ENCODE peak calls at places on chromosome 16, in four cellular contexts. Q, E, V and J are unnamed samples.

GRCh38 chr16:51134269-51134812 is 16.7 kb downstream of the SALL1 start:
- DNase-seq in Q (peak), E (no peak), V (no peak), J (peak)

GRCh38 chr16:68257251-68257905 is 6.9 kb upstream of the SLC7A6 start:
- DNase-seq in Q (no peak), E (peak), V (peak), J (no peak)

GRCh38 chr16:81003610-81004460 is 2.9 kb downstream of the CMC2 start:
- DNase-seq in Q (no peak), E (peak), V (no peak), J (no peak)

GRCh38 chr16:4601317-4602186 is 13.1 kb downstream of the UBALD1 start:
- DNase-seq in Q (no peak), E (peak), V (no peak), J (peak)

GRCh38 chr16:80804451-80805383 is at the start of gene CDYL2:
- DNase-seq in Q (peak), E (peak), V (peak), J (peak)

GRCh38 chr16:63702981-63703590 is 1418.8 kb downstream of the CDH11 start:
- DNase-seq in Q (peak), E (no peak), V (no peak), J (peak)

GRCh38 chr16:66522816-66523590 is 26.9 kb downstream of the TK2 start:
- DNase-seq in Q (no peak), E (no peak), V (no peak), J (no peak)

GRCh38 chr16:48291754-48292153 is 44.4 kb upstream of the ABCC11 start:
- DNase-seq in Q (no peak), E (no peak), V (no peak), J (no peak)

GRCh38 chr16:74999683-75000480 is 1.1 kb downstream of the ZNRF1 start:
- DNase-seq in Q (peak), E (no peak), V (peak), J (peak)

GRCh38 chr16:79792952-79793351 is 192.4 kb upstream of the MAF start:
- DNase-seq in Q (no peak), E (no peak), V (peak), J (no peak)

GRCh38 chr16:51224317-51224716 is 73.2 kb upstream of the SALL1 start:
- DNase-seq in Q (no peak), E (no peak), V (no peak), J (no peak)

GRCh38 chr16:81521141-81521626 is 76.6 kb downstream of the CMIP start:
- DNase-seq in Q (no peak), E (no peak), V (peak), J (no peak)

GRCh38 chr16:67277294-67277998 is 1.9 kb upstream of the PLEKHG4 start:
- DNase-seq in Q (no peak), E (peak), V (peak), J (no peak)

GRCh38 chr16:69691980-69692911 is 34.1 kb downstream of the NQO1 start:
- DNase-seq in Q (no peak), E (peak), V (no peak), J (no peak)

GRCh38 chr16:23324727-23325126 is 22.6 kb downstream of the SCNN1B start:
- DNase-seq in Q (no peak), E (no peak), V (peak), J (no peak)

GRCh38 chr16:48497932-48498760 is 111.8 kb downstream of the N4BP1 start:
- DNase-seq in Q (no peak), E (no peak), V (no peak), J (no peak)

GRCh38 chr16:21253470-21253869 is 20.0 kb downstream of the ANKS4B start:
- DNase-seq in Q (peak), E (no peak), V (no peak), J (no peak)

GRCh38 chr16:85620403-85620802 is 7.3 kb downstream of the GSE1 start:
- DNase-seq in Q (no peak), E (no peak), V (no peak), J (no peak)

GRCh38 chr16:630815-631405 is at the start of gene WFIKKN1:
- DNase-seq in Q (peak), E (no peak), V (no peak), J (peak)

DNA sequence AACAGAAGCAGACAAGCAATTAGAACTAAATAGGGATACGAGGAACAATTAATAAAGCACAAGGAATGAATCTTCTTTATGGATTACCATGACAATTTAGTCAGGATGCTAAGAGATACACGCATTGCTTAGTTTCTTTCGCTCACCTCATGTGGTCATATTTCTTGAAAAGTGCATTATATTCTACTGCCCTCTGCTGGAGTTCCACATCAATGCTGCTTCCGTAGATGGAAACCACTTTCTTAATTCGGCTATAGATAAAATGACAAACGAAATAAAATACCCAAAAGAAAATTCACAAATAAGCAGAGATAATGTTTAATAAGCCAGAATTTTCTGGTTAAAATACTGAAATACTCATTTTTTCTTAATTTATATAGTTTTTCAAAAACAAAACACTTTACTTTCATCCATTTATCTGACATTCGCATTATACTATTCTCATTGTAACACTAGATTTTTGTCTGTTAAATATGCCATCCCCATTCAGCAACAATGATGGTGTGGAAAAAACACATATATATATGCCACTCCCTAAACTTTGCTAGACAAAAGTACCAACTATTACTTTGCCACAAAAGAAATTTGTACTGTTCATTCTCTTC is 22.0 kb upstream of the PHLPP2 start:
- DNase-seq in Q (peak), E (peak), V (no peak), J (no peak)
- TF ChIP-seq CTCF in Q (peak), E (peak), V (peak), J (peak)

GRCh38 chr16:9122969-9123368 is 31.5 kb downstream of the HAPSTR1 start:
- DNase-seq in Q (no peak), E (no peak), V (no peak), J (no peak)

GRCh38 chr16:9124444-9124843 is 33.0 kb downstream of the HAPSTR1 start:
- DNase-seq in Q (no peak), E (no peak), V (no peak), J (no peak)

GRCh38 chr16:9123871-9124270 is 32.4 kb downstream of the HAPSTR1 start:
- DNase-seq in Q (no peak), E (no peak), V (peak), J (no peak)

GRCh38 chr16:9123401-9123800 is 32.0 kb downstream of the HAPSTR1 start:
- DNase-seq in Q (no peak), E (no peak), V (no peak), J (no peak)

DNA sequence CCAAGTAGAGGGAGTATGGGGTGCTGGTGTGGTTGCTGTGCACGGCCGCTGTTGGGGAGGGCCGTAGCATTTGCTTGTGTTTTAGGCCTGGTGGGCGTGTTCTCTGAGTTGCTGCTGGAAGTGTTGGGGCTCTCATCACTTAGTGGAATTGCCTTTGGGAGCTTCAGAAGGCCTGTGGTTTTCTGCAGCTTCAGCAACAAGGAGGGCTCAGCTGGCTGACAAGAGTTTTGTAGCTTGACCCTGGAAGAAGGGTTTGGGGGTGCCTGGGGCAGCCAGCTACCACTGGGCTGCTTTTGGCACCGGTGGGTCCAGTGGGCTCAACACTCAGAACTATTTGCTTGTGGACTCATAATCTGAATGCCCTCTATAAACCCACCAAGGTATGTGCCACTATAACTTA is 30.9 kb downstream of the HAPSTR1 start:
- DNase-seq in Q (no peak), E (no peak), V (no peak), J (no peak)
- H3K27ac ChIP-seq in Q (no peak), E (no peak), V (peak), J (no peak)

GRCh38 chr16:15676506-15676905 is 26.5 kb downstream of the NDE1 start:
- DNase-seq in Q (no peak), E (no peak), V (no peak), J (no peak)

GRCh38 chr16:15672514-15673167 is 22.6 kb downstream of the NDE1 start:
- DNase-seq in Q (peak), E (peak), V (peak), J (no peak)

GRCh38 chr16:15682105-15682570 is 32.1 kb downstream of the NDE1 start:
- DNase-seq in Q (peak), E (peak), V (peak), J (peak)

GRCh38 chr16:15674571-15674970 is 24.5 kb downstream of the NDE1 start:
- DNase-seq in Q (no peak), E (no peak), V (no peak), J (no peak)

GRCh38 chr16:15677447-15677846 is 27.4 kb downstream of the NDE1 start:
- DNase-seq in Q (no peak), E (no peak), V (no peak), J (no peak)
- H3K4me3 ChIP-seq in Q (no peak), E (no peak), V (no peak), J (no peak)

GRCh38 chr16:28873543-28874201 is 4.6 kb upstream of the ATP2A1 start:
- DNase-seq in Q (peak), E (no peak), V (peak), J (peak)
- TF ChIP-seq CTCF in Q (peak), E (peak), V (peak), J (peak)

DNA sequence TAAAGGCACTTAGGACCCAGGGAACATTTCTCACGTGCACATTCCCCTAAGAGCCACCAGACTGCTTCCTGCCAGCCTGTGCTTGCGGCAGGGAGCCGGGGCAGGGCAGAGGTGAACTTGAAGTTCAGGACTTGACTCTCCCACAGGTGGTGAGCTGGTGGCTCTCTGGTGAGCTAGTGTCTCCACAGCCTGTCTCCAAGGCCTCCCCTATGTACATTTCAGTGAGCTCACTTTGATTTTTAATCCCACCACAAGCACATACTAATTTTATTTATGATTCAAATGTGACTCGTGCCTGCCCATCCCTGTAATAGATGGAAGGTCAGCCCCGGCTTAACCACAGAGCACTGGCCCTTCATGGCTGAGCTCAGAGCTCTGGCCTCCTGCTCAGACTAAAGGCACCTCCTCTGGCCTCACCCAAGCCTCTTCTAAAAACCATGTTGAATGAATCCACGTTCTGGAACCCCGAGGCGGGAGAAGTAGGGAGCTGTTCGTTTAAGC is 9.2 kb downstream of the SNN start:
- DNase-seq in Q (no peak), E (peak), V (no peak), J (no peak)
- H3K27ac ChIP-seq in Q (peak), E (no peak), V (no peak), J (peak)

GRCh38 chr16:10368984-10369551 is 16.8 kb upstream of the ATF7IP2 start:
- DNase-seq in Q (peak), E (no peak), V (no peak), J (peak)

GRCh38 chr16:10367616-10368188 is 18.2 kb upstream of the ATF7IP2 start:
- DNase-seq in Q (no peak), E (no peak), V (no peak), J (no peak)

GRCh38 chr16:10373556-10373955 is 12.3 kb upstream of the ATF7IP2 start:
- DNase-seq in Q (no peak), E (no peak), V (no peak), J (no peak)

GRCh38 chr16:10371592-10371991 is 14.3 kb upstream of the ATF7IP2 start:
- DNase-seq in Q (no peak), E (no peak), V (no peak), J (no peak)

GRCh38 chr16:10370096-10370726 is 15.7 kb upstream of the ATF7IP2 start:
- DNase-seq in Q (no peak), E (no peak), V (no peak), J (no peak)
- H3K4me3 ChIP-seq in Q (no peak), E (no peak), V (no peak), J (no peak)

GRCh38 chr16:72847187-72848044 is 200.5 kb downstream of the ZFHX3 start:
- DNase-seq in Q (peak), E (peak), V (no peak), J (peak)
- TF ChIP-seq CTCF in Q (peak), E (peak), V (peak), J (peak)

GRCh38 chr16:17465460-17465859 is 5.3 kb downstream of the XYLT1 start:
- DNase-seq in Q (no peak), E (no peak), V (no peak), J (no peak)
- H3K27ac ChIP-seq in Q (peak), E (no peak), V (no peak), J (no peak)